ENCODE peak calls at places on chromosomes 6 and 20, in six cellular contexts. Y is HCT116, S is fibroblast of mammary gland, F is HepG2, K is AG09309, D is fibroblast of the aortic adventitia. C is an unnamed sample.

GRCh38 chr20:43605715-43606114 is 15.0 kb downstream of the IFT52 start:
- DNase-seq in F (no peak), D (no peak), K (no peak), S (no peak), Y (no peak), C (no peak)

GRCh38 chr6:143374014-143374413 is 76.5 kb downstream of the ADAT2 start:
- DNase-seq in Y (no peak), F (no peak), K (no peak), S (no peak), D (no peak), C (no peak)

GRCh38 chr20:46485431-46485830 is 27.9 kb downstream of the ZNF334 start:
- DNase-seq in F (no peak), S (no peak), D (no peak), K (no peak), Y (no peak), C (no peak)

GRCh38 chr20:53080969-53081871 is 109.1 kb downstream of the TSHZ2 start:
- DNase-seq in Y (no peak), D (no peak), S (peak; percentile 40), K (no peak), F (peak; percentile 99), C (peak; percentile 47)

GRCh38 chr6:169997930-169998218 is 246.5 kb downstream of the ERMARD start:
- DNase-seq in Y (no peak), D (no peak), S (no peak), K (no peak), F (no peak), C (no peak)

GRCh38 chr6:41543087-41543486 is 3.1 kb upstream of the FOXP4 start:
- DNase-seq in F (no peak), S (no peak), Y (no peak), D (no peak), K (no peak), C (no peak)

GRCh38 chr20:17612287-17612974 is 42.6 kb downstream of the DSTN start:
- DNase-seq in Y (no peak), S (peak; percentile 54), K (peak; percentile 41), F (peak; percentile 39), D (peak; percentile 57), C (peak; percentile 62)

GRCh38 chr6:166747644-166748595 is 120.9 kb upstream of the RPS6KA2 start:
- DNase-seq in S (no peak), K (no peak), Y (no peak), D (no peak), F (no peak), C (no peak)

GRCh38 chr6:45741437-45742166 is 274.1 kb downstream of the CLIC5 start:
- DNase-seq in S (peak; percentile 77), F (no peak), Y (no peak), D (peak; percentile 77), K (no peak), C (peak; percentile 37)

GRCh38 chr20:50369225-50370035 is 140.8 kb upstream of the PTPN1 start:
- DNase-seq in F (peak; percentile 83), Y (no peak), D (no peak), K (no peak), S (no peak), C (no peak)

GRCh38 chr6:28543671-28544131 is 18.0 kb downstream of the GPX5 start:
- DNase-seq in K (no peak), D (peak; percentile 2), S (peak; percentile 34), F (no peak), Y (no peak), C (peak; percentile 26)

GRCh38 chr6:4320860-4321259 is 185.5 kb upstream of the ECI2 start:
- DNase-seq in D (peak; percentile 98), Y (no peak), F (no peak), K (peak; percentile 95), S (peak; percentile 93), C (peak; percentile 82)

GRCh38 chr6:66662196-66662595 is 955.2 kb upstream of the EYS start:
- DNase-seq in F (peak; percentile 10), K (no peak), Y (no peak), S (peak; percentile 20), D (peak; percentile 36), C (peak; percentile 63)

GRCh38 chr6:165800337-165800736 is 137.3 kb upstream of the PDE10A start:
- DNase-seq in K (no peak), D (peak; percentile 12), S (peak; percentile 31), F (no peak), Y (no peak), C (no peak)

GRCh38 chr6:53335224-53335994 is 13.3 kb downstream of the ELOVL5 start:
- DNase-seq in F (no peak), Y (no peak), K (no peak), S (no peak), D (no peak), C (no peak)

GRCh38 chr20:20472690-20473274 is 104.9 kb downstream of the INSM1 start:
- DNase-seq in K (no peak), S (no peak), D (no peak), F (no peak), Y (no peak), C (no peak)

GRCh38 chr6:100160913-100161312 is 166.9 kb upstream of the MCHR2 start:
- DNase-seq in K (no peak), F (no peak), S (no peak), D (no peak), Y (no peak), C (no peak)

GRCh38 chr6:146914563-146915483 is 289.4 kb upstream of the STXBP5 start:
- DNase-seq in F (no peak), D (peak; percentile 99), Y (peak; percentile 84), K (peak; percentile 95), S (peak; percentile 97), C (peak; percentile 98)

GRCh38 chr6:95294047-95294446 is 283.3 kb upstream of the MANEA start:
- DNase-seq in F (no peak), D (no peak), K (no peak), Y (no peak), S (no peak), C (no peak)

GRCh38 chr6:143806282-143807102 is 36.6 kb upstream of the LTV1 start:
- DNase-seq in S (peak; percentile 86), Y (no peak), F (no peak), D (peak; percentile 44), K (peak; percentile 53), C (peak; percentile 86)

GRCh38 chr20:63457737-63458136 is 14.7 kb downstream of the KCNQ2 start:
- DNase-seq in K (no peak), S (peak; percentile 22), Y (no peak), F (no peak), D (peak; percentile 26), C (no peak)

GRCh38 chr6:166417285-166417691 is 34.5 kb upstream of the MPC1 start:
- DNase-seq in Y (no peak), S (no peak), F (no peak), D (no peak), K (no peak), C (no peak)

GRCh38 chr6:72657798-72658197 is 35.9 kb downstream of the KCNQ5 start:
- DNase-seq in S (peak; percentile 15), Y (no peak), D (peak; percentile 44), F (no peak), K (no peak), C (peak; percentile 29)

GRCh38 chr6:151160869-151161268 is 78.9 kb upstream of the AKAP12 start:
- DNase-seq in D (no peak), Y (no peak), K (no peak), S (no peak), F (peak; percentile 57), C (no peak)

GRCh38 chr20:34549291-34549928 is 9.1 kb upstream of the MAP1LC3A start:
- DNase-seq in Y (peak; percentile 19), D (no peak), S (no peak), F (peak; percentile 60), K (no peak), C (no peak)

GRCh38 chr20:59222982-59223610 is 59.5 kb downstream of the ZNF831 start:
- DNase-seq in S (no peak), K (no peak), D (no peak), Y (no peak), F (no peak), C (no peak)
- H3K4me3 ChIP-seq in S (no peak overlapping the region), K (no peak overlapping the region), D (peak overlapping the region; percentile 39), Y (peak overlapping the region; percentile 23), F (peak overlapping the region; percentile 51), C (no peak overlapping the region)

DNA sequence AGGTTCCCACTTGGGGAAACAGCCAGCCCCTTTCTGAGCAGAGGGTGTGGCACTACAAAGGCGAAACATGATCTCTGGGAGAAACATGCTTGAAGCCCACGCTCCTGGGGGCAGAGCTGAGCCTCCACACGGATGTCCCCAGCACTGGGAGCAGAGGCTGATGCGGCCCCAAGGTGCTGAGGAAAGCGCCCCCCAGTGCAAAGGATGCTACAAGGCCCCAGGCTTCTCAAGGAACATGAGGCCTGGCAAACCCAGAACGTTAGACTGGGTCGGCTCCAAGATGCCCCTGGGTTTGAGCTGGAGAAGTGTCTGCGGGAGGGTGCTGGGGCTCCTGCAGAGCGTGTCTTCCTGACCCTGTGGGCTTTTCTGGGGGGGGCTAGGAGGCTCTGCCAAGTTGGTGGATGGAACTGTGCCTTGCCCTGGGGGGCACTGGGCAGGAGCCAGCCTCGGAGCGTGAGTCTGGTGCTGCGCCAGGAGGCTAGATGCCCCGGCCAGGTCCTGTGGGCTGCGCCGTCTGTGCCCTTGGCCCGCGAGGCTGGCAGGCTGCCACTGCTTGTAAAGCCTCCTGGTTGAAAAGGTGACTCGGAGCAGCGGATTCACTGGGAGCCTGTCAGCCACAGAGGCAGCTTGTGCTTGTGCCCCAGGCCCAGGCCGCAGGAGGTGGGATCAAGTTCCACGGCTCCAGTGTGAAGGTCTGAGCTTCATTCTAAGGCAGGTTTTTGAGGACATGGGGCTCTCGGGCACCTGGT is 8.1 kb downstream of the SYNJ2 start:
- DNase-seq in Y (no peak), K (no peak), D (peak; percentile 32), F (no peak), S (peak; percentile 56), C (peak; percentile 76)
- TF ChIP-seq CTCF in Y (no peak), K (peak; percentile 9), D (no peak), F (peak; percentile 13), S (no peak), C (no peak)

GRCh38 chr20:37398750-37399621 is 53.0 kb downstream of the SRC start:
- DNase-seq in F (peak; percentile 99), Y (no peak), K (no peak), S (no peak), D (no peak), C (no peak)

GRCh38 chr20:37397954-37398749 is 52.2 kb downstream of the SRC start:
- DNase-seq in Y (no peak), F (no peak), S (no peak), K (no peak), D (no peak), C (no peak)

GRCh38 chr20:37395921-37396519 is 50.1 kb downstream of the SRC start:
- DNase-seq in D (no peak), F (no peak), Y (no peak), K (no peak), S (no peak), C (no peak)

GRCh38 chr20:37396520-37397075 is 50.7 kb downstream of the SRC start:
- DNase-seq in Y (no peak), S (no peak), F (no peak), D (no peak), K (no peak), C (no peak)

GRCh38 chr20:37397076-37397953 is 51.4 kb downstream of the SRC start:
- DNase-seq in K (no peak), S (peak; percentile 49), D (no peak), F (peak; percentile 57), Y (no peak), C (peak; percentile 16)
- H3K4me3 ChIP-seq in K (no peak overlapping the region), S (no peak overlapping the region), D (no peak overlapping the region), F (no peak overlapping the region), Y (no peak overlapping the region), C (no peak overlapping the region)

GRCh38 chr6:139117734-139118133 is 17.1 kb upstream of the HECA start:
- DNase-seq in S (no peak), K (no peak), F (no peak), D (no peak), Y (no peak), C (no peak)
- TF ChIP-seq CTCF in S (peak; percentile 27), K (no peak), F (no peak), D (no peak), Y (peak; percentile 6), C (peak; percentile 25)

GRCh38 chr20:44810391-44811149 is at the start of gene RIMS4:
- DNase-seq in F (no peak), D (no peak), Y (no peak), K (no peak), S (no peak), C (no peak)
- H3K4me3 ChIP-seq in F (peak within 1 kb of the TSS; percentile 42), D (no peak within 1 kb of the TSS), Y (no peak within 1 kb of the TSS), K (no peak within 1 kb of the TSS), S (no peak within 1 kb of the TSS), C (no peak within 1 kb of the TSS)

C was measured in astrocyte of the spinal cord.